ENCODE peak calls at places on chromosomes 2 and 18, in six cellular contexts. A is PC-9, S is colonic mucosa, B is fibroblast of mammary gland, H is fibroblast of the aortic adventitia, P is progenitor cell of endocrine pancreas. D is an unnamed sample.
A peak's percentile ranks its signal among the peaks of the same experiment; 100 is the strongest.

GRCh38 chr2:224098473-224098872 is 59.4 kb upstream of the SERPINE2 start:
- DNase-seq in A (no peak), S (no peak), B (peak; percentile 48), H (peak; percentile 85), P (no peak), D (no peak)

GRCh38 chr2:239727776-239728600 is 297.2 kb downstream of the NDUFA10 start:
- DNase-seq in A (no peak), S (no peak), B (no peak), H (no peak), P (no peak), D (no peak)

GRCh38 chr2:47029737-47030524 is 114.3 kb upstream of the MCFD2 start:
- DNase-seq in A (peak; percentile 98), S (no peak), B (no peak), H (no peak), P (no peak), D (no peak)

GRCh38 chr2:61670591-61671503 is 132.7 kb upstream of the XPO1 start:
- DNase-seq in A (peak; percentile 93), S (peak; percentile 44), B (peak; percentile 72), H (peak; percentile 42), P (no peak), D (no peak)

GRCh38 chr18:48326901-48327675 is 82.1 kb downstream of the ZBTB7C start:
- DNase-seq in A (no peak), S (no peak), B (peak; percentile 73), H (peak; percentile 41), P (no peak), D (no peak)

GRCh38 chr2:233447506-233448219 is 93.4 kb downstream of the DGKD start:
- DNase-seq in A (no peak), S (no peak), B (no peak), H (no peak), P (no peak), D (no peak)

GRCh38 chr2:65880451-65880850 is 448.1 kb upstream of the SPRED2 start:
- DNase-seq in A (no peak), S (no peak), B (no peak), H (no peak), P (no peak), D (no peak)

GRCh38 chr18:73545497-73545896 is 602.1 kb downstream of the FBXO15 start:
- DNase-seq in A (peak; percentile 55), S (no peak), B (peak; percentile 29), H (no peak), P (no peak), D (no peak)

GRCh38 chr2:188381614-188382013 is 89.9 kb downstream of the GULP1 start:
- DNase-seq in A (peak; percentile 75), S (no peak), B (peak; percentile 61), H (peak; percentile 47), P (no peak), D (no peak)

GRCh38 chr18:3061581-3062416 is 48.9 kb upstream of the LPIN2 start:
- DNase-seq in A (no peak), S (no peak), B (no peak), H (no peak), P (no peak), D (peak; percentile 10)

GRCh38 chr2:134736167-134736885 is 17.5 kb upstream of the TMEM163 start:
- DNase-seq in A (peak; percentile 78), S (no peak), B (peak; percentile 17), H (peak; percentile 72), P (no peak), D (no peak)

GRCh38 chr2:207203056-207203455 is 37.3 kb upstream of the KLF7 start:
- DNase-seq in A (no peak), S (no peak), B (no peak), H (no peak), P (no peak), D (no peak)

GRCh38 chr18:13500227-13500865 is 226.0 kb downstream of the FAM210A start:
- DNase-seq in A (no peak), S (no peak), B (peak; percentile 48), H (peak; percentile 37), P (no peak), D (no peak)

GRCh38 chr18:62368100-62368499 is 43.0 kb downstream of the TNFRSF11A start:
- DNase-seq in A (no peak), S (no peak), B (no peak), H (no peak), P (no peak), D (no peak)

GRCh38 chr2:233928594-233929351 is 11.6 kb downstream of the TRPM8 start:
- DNase-seq in A (no peak), S (peak; percentile 32), B (peak; percentile 35), H (peak; percentile 39), P (no peak), D (no peak)

GRCh38 chr2:240947176-240947575 is 41.0 kb downstream of the CROCC2 start:
- DNase-seq in A (no peak), S (no peak), B (no peak), H (no peak), P (no peak), D (peak; percentile 54)

GRCh38 chr2:37414470-37414949 is 70.1 kb downstream of the QPCT start:
- DNase-seq in A (peak; percentile 65), S (no peak), B (peak; percentile 81), H (peak; percentile 88), P (no peak), D (no peak)

GRCh38 chr2:234764378-234764777 is 187.4 kb upstream of the SH3BP4 start:
- DNase-seq in A (no peak), S (no peak), B (no peak), H (no peak), P (no peak), D (no peak)

GRCh38 chr18:41767960-41768359 is 187.1 kb upstream of the PIK3C3 start:
- DNase-seq in A (no peak), S (no peak), B (peak; percentile 40), H (peak; percentile 2), P (no peak), D (no peak)
- TF ChIP-seq CTCF in A (no peak), S (no peak), B (peak; percentile 16), H (no peak), P (peak; percentile 19), D (no peak)

DNA sequence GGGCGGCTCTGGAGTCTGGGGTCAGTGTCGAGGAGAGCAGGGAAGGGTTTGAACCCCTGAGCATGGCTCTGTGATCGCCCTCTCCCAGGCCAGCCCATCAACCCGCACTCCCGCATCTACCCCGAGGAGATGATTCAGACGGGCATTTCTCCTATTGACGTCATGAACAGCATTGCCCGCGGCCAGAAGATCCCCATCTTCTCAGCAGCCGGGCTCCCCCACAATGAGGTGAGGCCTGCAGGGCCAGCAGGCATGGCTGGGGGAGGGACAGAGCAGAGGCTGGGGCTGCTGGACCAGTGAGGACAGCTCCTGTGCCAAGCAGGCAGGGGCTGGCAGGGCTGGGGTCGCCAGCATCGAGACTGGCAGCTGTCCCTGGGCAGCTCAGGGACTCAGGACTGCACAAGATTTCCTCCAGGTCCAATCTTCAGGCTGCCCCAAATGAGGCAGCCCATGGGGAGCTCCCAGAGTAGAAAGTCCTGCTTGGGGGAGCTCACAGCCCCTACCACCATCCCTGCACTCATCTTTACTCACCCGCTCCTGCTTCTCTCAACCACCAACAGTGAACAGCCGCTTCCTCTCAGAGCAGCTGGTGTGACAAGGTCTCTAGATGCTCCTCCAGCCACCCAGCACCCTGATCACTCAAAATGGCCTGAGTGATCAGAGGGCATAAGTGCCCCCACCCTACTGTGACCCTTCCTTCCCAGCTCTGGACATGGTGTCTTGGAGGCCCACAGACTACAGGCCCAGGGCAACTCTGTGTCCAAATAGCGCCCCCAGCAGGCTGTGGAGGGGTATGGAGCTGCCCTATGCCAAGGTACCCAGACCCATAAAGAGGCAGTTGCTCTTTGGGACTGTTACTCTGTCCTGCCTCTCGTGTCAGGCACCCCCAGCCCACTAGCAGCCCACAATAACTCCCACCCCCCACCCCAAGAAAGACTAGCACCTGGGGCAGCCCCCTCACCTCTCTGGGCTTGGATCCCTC is 18.3 kb upstream of the ANKRD53 start:
- DNase-seq in A (no peak), S (peak; percentile 14), B (no peak), H (no peak), P (no peak), D (peak; percentile 45)
- TF ChIP-seq CTCF in A (no peak), S (no peak), B (peak; percentile 1), H (no peak), P (no peak), D (peak; percentile 34)

DNA sequence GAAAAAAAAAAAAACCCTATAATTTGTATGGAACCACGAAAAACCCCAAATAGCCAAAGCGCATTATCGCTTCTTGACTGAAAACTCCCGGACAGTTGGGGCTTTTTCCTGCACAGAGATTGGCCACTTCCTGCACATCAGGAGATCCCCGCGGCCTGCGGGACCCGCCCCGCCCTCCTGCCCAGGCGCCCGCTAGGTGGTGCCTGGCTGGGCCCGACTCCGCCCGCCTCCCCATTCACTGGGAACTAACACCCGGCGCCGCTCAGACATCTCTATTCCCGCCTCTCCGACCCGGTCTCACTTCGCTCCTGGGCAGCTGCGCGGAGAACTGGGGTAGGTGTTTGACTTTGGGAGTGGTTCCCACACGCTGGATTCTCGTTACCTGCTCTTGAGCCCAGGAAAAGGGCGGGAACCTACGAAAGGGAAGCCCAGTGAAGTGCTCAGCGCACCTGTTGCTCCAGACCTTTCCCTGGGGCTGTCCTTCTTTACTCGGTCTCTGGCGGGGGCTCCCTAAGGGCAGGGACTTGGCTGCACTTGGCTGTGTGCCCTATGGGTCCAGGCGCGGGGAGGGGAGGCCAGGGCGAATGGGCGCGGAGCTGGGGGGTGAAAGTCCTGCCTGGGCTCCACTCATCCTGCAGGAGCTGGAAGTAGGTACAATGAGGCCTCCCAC is at the start of gene HMSD:
- DNase-seq in A (no peak), S (peak; percentile 73), B (peak; percentile 42), H (peak; percentile 16), P (peak; percentile 49), D (no peak)
- TF ChIP-seq CTCF in A (no peak), S (peak; percentile 22), B (no peak), H (peak; percentile 52), P (peak; percentile 61), D (peak; percentile 62)

GRCh38 chr2:38535745-38536506 is 66.8 kb downstream of the HNRNPLL start:
- DNase-seq in A (peak; percentile 61), S (peak; percentile 87), B (peak; percentile 58), H (peak; percentile 58), P (peak; percentile 81), D (peak; percentile 90)
- TF ChIP-seq CTCF in A (peak; percentile 96), S (peak; percentile 92), B (peak; percentile 57), H (peak; percentile 80), P (peak; percentile 98), D (peak; percentile 99)

GRCh38 chr18:25176516-25177042 is 175.4 kb downstream of the ZNF521 start:
- DNase-seq in A (no peak), S (no peak), B (no peak), H (no peak), P (no peak), D (no peak)

GRCh38 chr18:25177631-25178030 is 174.3 kb downstream of the ZNF521 start:
- DNase-seq in A (no peak), S (no peak), B (no peak), H (no peak), P (no peak), D (no peak)

GRCh38 chr18:25181993-25182392 is 170.0 kb downstream of the ZNF521 start:
- DNase-seq in A (no peak), S (no peak), B (no peak), H (no peak), P (no peak), D (no peak)

GRCh38 chr18:25180974-25181373 is 171.0 kb downstream of the ZNF521 start:
- DNase-seq in A (no peak), S (no peak), B (peak; percentile 6), H (no peak), P (no peak), D (no peak)

GRCh38 chr18:25181581-25181980 is 170.4 kb downstream of the ZNF521 start:
- DNase-seq in A (no peak), S (no peak), B (no peak), H (no peak), P (no peak), D (no peak)
- TF ChIP-seq CTCF in A (no peak), S (no peak), B (no peak), H (no peak), P (no peak), D (no peak)